ENCODE peak calls at places on chromosomes 4 and X, in nine cellular contexts. J, T, U, S, Q, D, X, C and K are unnamed samples.

GRCh38 chr4:64594723-64595122 is 185.5 kb upstream of the TECRL start:
- DNase-seq in U (no peak), Q (no peak), X (no peak), J (no peak), D (no peak), T (no peak), C (no peak), S (no peak), K (no peak)

GRCh38 chrX:21655901-21656586 is 2.1 kb downstream of the KLHL34 start:
- DNase-seq in S (no peak), J (peak), D (no peak), X (peak), U (no peak), C (no peak), Q (no peak), T (no peak), K (no peak)

GRCh38 chr4:143286733-143287570 is 49.7 kb upstream of the GAB1 start:
- DNase-seq in D (no peak), U (no peak), Q (peak), J (no peak), S (no peak), X (no peak), T (no peak), C (no peak), K (no peak)

GRCh38 chr4:114286275-114286674 is 306.8 kb upstream of the ARSJ start:
- DNase-seq in S (no peak), X (no peak), J (no peak), Q (no peak), D (no peak), T (no peak), U (no peak), C (no peak), K (no peak)

GRCh38 chr4:1215347-1216075 is 33.4 kb downstream of the CTBP1 start:
- DNase-seq in S (no peak), D (no peak), J (peak), C (peak), Q (no peak), X (no peak), T (peak), U (no peak), K (no peak)

GRCh38 chr4:106140601-106141000 is 175.4 kb downstream of the TBCK start:
- DNase-seq in S (no peak), Q (no peak), D (no peak), T (no peak), C (no peak), X (no peak), U (no peak), J (no peak), K (no peak)

GRCh38 chr4:121796283-121796682 is 4.8 kb upstream of the EXOSC9 start:
- DNase-seq in J (no peak), T (no peak), X (no peak), D (no peak), U (no peak), C (no peak), S (no peak), Q (no peak), K (no peak)

GRCh38 chr4:10722957-10723356 is 38.4 kb upstream of the CLNK start:
- DNase-seq in X (no peak), J (no peak), D (no peak), U (no peak), Q (no peak), T (no peak), C (no peak), S (no peak), K (no peak)

GRCh38 chr4:182177166-182177565 is 66.0 kb upstream of the TENM3 start:
- DNase-seq in C (no peak), X (no peak), U (no peak), S (no peak), Q (no peak), J (no peak), D (no peak), T (no peak), K (no peak)

GRCh38 chr4:151389316-151389715 is 19.7 kb upstream of the FHIP1A start:
- DNase-seq in T (no peak), Q (no peak), D (no peak), S (no peak), C (no peak), U (no peak), X (no peak), J (no peak), K (no peak)

GRCh38 chr4:60129740-60130139 is 1070.4 kb upstream of the ADGRL3 start:
- DNase-seq in D (no peak), C (no peak), Q (no peak), X (no peak), J (no peak), U (no peak), S (no peak), T (no peak), K (no peak)

GRCh38 chr4:24862073-24862751 is 50.6 kb downstream of the CCDC149 start:
- DNase-seq in X (no peak), T (peak), Q (no peak), U (no peak), C (no peak), J (no peak), S (no peak), D (no peak), K (no peak)

GRCh38 chr4:41452484-41453225 is 85.3 kb upstream of the LIMCH1 start:
- DNase-seq in D (no peak), C (no peak), U (no peak), X (no peak), S (no peak), Q (no peak), J (no peak), T (no peak), K (no peak)

GRCh38 chr4:4387531-4388311 is 819 bp downstream of the NSG1 start:
- DNase-seq in Q (no peak), J (peak), C (no peak), U (no peak), X (peak), D (no peak), T (no peak), S (no peak), K (no peak)

GRCh38 chrX:53089224-53089842 is 4.6 kb upstream of the KANTR start:
- DNase-seq in T (no peak), J (no peak), U (no peak), Q (peak), C (peak), S (no peak), X (peak), D (no peak), K (peak)

GRCh38 chr4:796206-796605 is 29.7 kb downstream of the CPLX1 start:
- DNase-seq in X (no peak), S (no peak), J (no peak), T (no peak), Q (no peak), C (no peak), D (no peak), U (no peak), K (no peak)

GRCh38 chr4:71992571-71992970 is 39.2 kb upstream of the NPFFR2 start:
- DNase-seq in D (no peak), S (no peak), C (no peak), Q (no peak), U (no peak), T (no peak), J (no peak), X (no peak), K (no peak)

GRCh38 chrX:121579016-121579760 is 531.8 kb downstream of the GLUD2 start:
- DNase-seq in D (peak), S (no peak), C (no peak), T (peak), U (no peak), Q (peak), J (no peak), X (peak), K (no peak)

GRCh38 chr4:14177987-14178386 is 550.5 kb upstream of the BOD1L1 start:
- DNase-seq in C (no peak), U (no peak), S (no peak), T (peak), J (no peak), D (no peak), Q (no peak), X (no peak), K (no peak)

GRCh38 chr4:156615066-156615514 is 356.5 kb downstream of the PDGFC start:
- DNase-seq in U (peak), T (no peak), J (no peak), Q (no peak), X (no peak), C (no peak), S (no peak), D (no peak), K (no peak)

GRCh38 chr4:118395057-118395679 is 42.4 kb upstream of the PRSS12 start:
- DNase-seq in U (no peak), Q (no peak), J (no peak), D (no peak), C (no peak), T (no peak), X (no peak), S (no peak), K (no peak)

GRCh38 chrX:129957241-129958099 is 25.0 kb upstream of the BCORL1 start:
- DNase-seq in D (no peak), S (no peak), J (peak), T (peak), U (no peak), X (peak), Q (peak), C (peak), K (no peak)
- TF ChIP-seq POLR2AphosphoS5 in D (peak), S (peak), J (no peak), T (peak), U (no peak), X (no peak), Q (peak), C (peak), K (no peak)

DNA sequence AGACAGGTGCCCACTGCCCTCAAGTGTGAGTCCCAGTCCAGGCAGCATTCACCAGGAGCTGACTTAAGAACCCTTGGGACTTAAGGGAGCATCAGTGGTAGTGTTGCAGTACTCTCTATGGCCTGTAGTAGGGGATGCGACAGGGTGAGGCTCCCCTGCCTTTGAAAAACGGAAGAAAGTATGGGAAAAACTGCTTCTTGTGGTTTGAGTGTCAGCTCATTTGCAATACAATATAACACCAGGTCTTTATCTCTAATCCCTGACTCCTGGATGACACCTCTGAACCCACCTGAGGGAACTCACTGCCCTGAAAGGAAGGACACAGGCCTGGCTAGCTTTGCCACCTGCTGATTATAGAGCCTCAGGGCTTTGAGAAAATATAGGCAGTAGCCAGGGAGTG is 176.0 kb downstream of the SMARCA1 start:
- DNase-seq in T (no peak), Q (no peak), J (no peak), C (no peak), S (no peak), D (no peak), X (no peak), U (no peak), K (no peak)
- TF ChIP-seq CTCF in T (peak), Q (no peak), J (no peak), C (no peak), S (no peak), D (peak), X (no peak), U (no peak), K (no peak)

GRCh38 chrX:118779581-118779980 is 44.0 kb upstream of the ZCCHC12 start:
- DNase-seq in T (no peak), S (no peak), X (no peak), U (no peak), J (no peak), D (no peak), Q (no peak), C (no peak), K (no peak)

GRCh38 chrX:118780915-118781314 is 42.7 kb upstream of the ZCCHC12 start:
- DNase-seq in D (no peak), U (no peak), C (no peak), J (no peak), S (no peak), Q (no peak), X (no peak), T (no peak), K (no peak)

DNA sequence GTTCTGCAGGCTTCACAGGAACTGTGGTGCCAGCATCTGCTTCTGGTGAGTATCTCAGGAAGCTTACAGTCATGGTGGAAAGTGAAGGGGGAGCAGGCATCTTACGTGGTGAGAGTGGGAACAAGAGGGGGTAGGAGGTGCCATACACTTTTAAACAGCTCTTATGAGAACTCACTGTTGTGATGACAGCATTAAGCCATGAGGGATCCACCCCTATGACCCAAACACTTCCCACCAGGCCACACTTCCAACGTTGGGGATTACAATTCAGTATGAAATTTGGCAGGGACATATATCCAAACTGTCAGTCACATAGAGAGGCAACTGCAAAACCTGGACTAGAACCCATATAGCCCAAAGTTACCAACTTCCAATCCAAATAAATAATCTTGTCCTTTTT is 43.1 kb upstream of the ZCCHC12 start:
- DNase-seq in S (no peak), J (no peak), U (no peak), D (no peak), X (no peak), C (no peak), Q (no peak), T (no peak), K (no peak)
- TF ChIP-seq POLR2AphosphoS5 in S (peak), J (no peak), U (no peak), D (no peak), X (no peak), C (no peak), Q (no peak), T (no peak), K (no peak)

GRCh38 chrX:115268421-115268820 is 21.1 kb upstream of the LUZP4 start:
- DNase-seq in J (no peak), U (no peak), Q (no peak), S (no peak), D (no peak), T (no peak), X (no peak), C (no peak), K (no peak)
- TF ChIP-seq CTCF in J (no peak), U (no peak), Q (peak), S (no peak), D (peak), T (peak), X (peak), C (no peak), K (no peak)

GRCh38 chr4:145231906-145232700 is 51.7 kb upstream of the OTUD4 start:
- DNase-seq in D (no peak), Q (no peak), S (no peak), X (no peak), U (no peak), T (no peak), J (no peak), C (no peak), K (no peak)

GRCh38 chr4:145234086-145234694 is 53.8 kb upstream of the OTUD4 start:
- DNase-seq in D (peak), C (peak), U (no peak), Q (peak), J (no peak), S (no peak), T (peak), X (peak), K (peak)

GRCh38 chr4:145230726-145231125 is 50.3 kb upstream of the OTUD4 start:
- DNase-seq in J (no peak), X (no peak), D (no peak), U (no peak), Q (no peak), C (no peak), T (no peak), S (no peak), K (no peak)
- TF ChIP-seq POLR2AphosphoS5 in J (no peak), X (peak), D (no peak), U (no peak), Q (no peak), C (no peak), T (no peak), S (peak), K (no peak)

GRCh38 chr4:74376888-74377483 is 12.0 kb downstream of the EREG start:
- DNase-seq in D (no peak), T (no peak), C (no peak), X (peak), Q (peak), S (no peak), J (no peak), U (no peak), K (no peak)
- TF ChIP-seq CTCF in D (peak), T (peak), C (peak), X (peak), Q (no peak), S (peak), J (peak), U (peak), K (peak)

GRCh38 chrX:136858007-136858756 is 22.3 kb downstream of the RBMX start:
- DNase-seq in U (no peak), Q (no peak), S (no peak), T (no peak), C (no peak), D (no peak), J (no peak), X (no peak), K (no peak)
- TF ChIP-seq POLR2AphosphoS5 in U (no peak), Q (no peak), S (no peak), T (no peak), C (no peak), D (no peak), J (no peak), X (peak), K (no peak)

GRCh38 chrX:9882669-9883446 is 84.3 kb upstream of the CLDN34 start:
- DNase-seq in S (no peak), J (no peak), X (no peak), C (no peak), T (no peak), Q (peak), D (no peak), U (no peak), K (no peak)
- TF ChIP-seq CTCF in S (no peak), J (no peak), X (no peak), C (no peak), T (peak), Q (peak), D (peak), U (no peak), K (no peak)